ENCODE peak calls at places on chromosomes 6 and 20, in four cellular contexts. S is mesendoderm, W is H1, L is H9. H is an unnamed sample.

GRCh38 chr6:34391023-34391485 is 1.4 kb downstream of the NUDT3 start:
- DNase-seq in S (peak), W (no peak), L (no peak), H (peak)

GRCh38 chr20:52105045-52105572 is 86.5 kb downstream of the ZFP64 start:
- DNase-seq in S (peak), W (no peak), L (peak), H (peak)

GRCh38 chr6:16555550-16555949 is 205.7 kb downstream of the ATXN1 start:
- DNase-seq in S (no peak), W (no peak), L (no peak), H (no peak)

GRCh38 chr6:11938285-11938890 is 73.7 kb upstream of the HIVEP1 start:
- DNase-seq in S (peak), W (no peak), L (peak), H (no peak)

GRCh38 chr6:85240787-85241186 is 209.1 kb upstream of the NT5E start:
- DNase-seq in S (no peak), W (no peak), L (no peak), H (no peak)

GRCh38 chr20:58524814-58525213 is 9.6 kb upstream of the APCDD1L start:
- DNase-seq in S (no peak), W (no peak), L (peak), H (peak)

GRCh38 chr6:44268095-44268628 is 2.1 kb upstream of the TMEM151B start:
- DNase-seq in S (peak), W (no peak), L (peak), H (peak)

GRCh38 chr6:11682525-11682924 is 96.1 kb downstream of the ADTRP start:
- DNase-seq in S (no peak), W (no peak), L (no peak), H (peak)

GRCh38 chr6:157868835-157869234 is 45.8 kb downstream of the SNX9 start:
- DNase-seq in S (no peak), W (no peak), L (no peak), H (no peak)
- H4K5ac ChIP-seq in S (no peak), W (no peak), L (no peak), H (no peak)

DNA sequence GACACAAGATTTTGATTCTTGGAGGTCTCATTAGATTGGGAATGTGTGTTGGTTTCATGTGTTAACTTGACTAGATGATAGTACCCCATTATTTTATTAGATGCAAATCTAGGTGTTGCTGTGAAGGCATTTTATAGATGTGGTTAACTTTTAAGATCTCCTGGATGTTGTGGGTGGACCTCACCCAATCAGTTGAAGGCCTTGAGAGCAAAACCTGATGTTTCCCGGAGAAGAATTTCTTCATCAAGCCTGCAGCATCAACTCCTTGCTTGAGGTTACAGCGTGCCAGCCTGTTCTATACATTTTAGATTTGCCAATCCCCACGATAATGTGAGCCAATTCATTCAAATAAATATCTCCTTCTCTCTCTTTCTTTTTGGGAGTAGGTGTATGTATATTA is 66.8 kb upstream of the EXOC2 start:
- DNase-seq in S (no peak), W (no peak), L (no peak), H (no peak)
- H4K5ac ChIP-seq in S (no peak), W (no peak), L (no peak), H (no peak)

GRCh38 chr6:170590725-170591124 is 6.3 kb upstream of the PDCD2 start:
- DNase-seq in S (no peak), W (no peak), L (no peak), H (no peak)
- H4K5ac ChIP-seq in S (no peak), W (no peak), L (no peak), H (no peak)

DNA sequence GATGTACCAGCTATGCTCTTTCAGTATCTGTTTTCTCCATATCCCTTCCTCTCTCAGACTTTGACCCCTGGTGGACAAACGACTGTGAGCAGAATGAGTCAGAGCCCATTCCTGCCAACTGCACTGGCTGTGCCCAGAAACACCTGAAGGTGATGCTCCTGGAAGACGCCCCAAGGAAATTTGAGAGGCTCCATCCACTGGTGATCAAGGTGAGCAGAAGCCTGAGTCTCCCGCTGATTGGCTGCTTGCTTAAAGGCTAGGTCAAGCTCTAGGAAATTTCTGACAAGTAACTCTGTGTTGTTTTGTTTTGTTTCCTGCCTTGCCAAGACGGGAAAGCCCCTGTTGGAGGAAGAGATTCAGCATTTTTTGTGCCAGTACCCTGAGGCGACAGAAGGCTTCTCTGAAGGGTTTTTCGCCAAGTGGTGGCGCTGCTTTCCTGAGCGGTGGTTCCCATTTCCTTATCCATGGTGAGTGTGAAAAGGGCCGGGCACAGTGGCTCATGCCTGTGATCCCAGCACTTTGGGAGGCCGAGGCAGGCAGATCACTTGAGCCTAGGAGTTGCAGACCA is 28.6 kb downstream of the C6orf89 start:
- DNase-seq in S (peak), W (peak), L (peak), H (peak)
- H4K5ac ChIP-seq in S (no peak), W (no peak), L (no peak), H (no peak)

DNA sequence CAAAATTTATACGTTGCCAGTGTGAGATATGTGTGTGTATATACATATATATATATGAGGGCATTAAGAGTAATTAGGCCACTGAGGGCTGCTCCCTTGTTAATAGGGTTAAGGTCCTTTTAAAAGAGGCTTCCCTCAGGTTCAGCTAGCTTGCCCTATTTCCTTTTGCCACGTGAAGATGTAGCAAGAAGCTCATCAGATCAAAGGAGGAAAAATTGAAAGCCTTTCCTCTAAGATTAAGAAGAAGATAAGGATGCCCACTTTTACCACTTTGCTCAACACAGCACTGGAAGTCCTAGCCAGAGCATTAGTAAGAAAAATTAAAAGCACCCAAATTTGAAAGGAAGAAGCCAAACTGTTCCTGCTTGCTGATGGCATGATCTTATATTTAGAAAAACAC is 33.2 kb upstream of the ISM1 start:
- DNase-seq in S (no peak), W (no peak), L (no peak), H (no peak)
- H4K5ac ChIP-seq in S (no peak), W (no peak), L (no peak), H (no peak)

H was measured in IMR-90.